ENCODE peak calls at places on chromosomes 2 and 18, in nine cellular contexts. N, X, T, I, P, W, M, F and R are unnamed samples.

GRCh38 chr2:109690822-109691541 is 76.8 kb downstream of the SOWAHC start:
- DNase-seq in N (no peak), F (no peak), M (no peak), P (no peak), I (peak), X (no peak), W (no peak), T (no peak), R (no peak)

GRCh38 chr2:190637331-190637734 is 11.6 kb upstream of the NAB1 start:
- DNase-seq in F (no peak), M (no peak), W (no peak), P (peak), X (no peak), N (peak), T (no peak), I (no peak), R (no peak)

GRCh38 chr2:174952607-174953006 is 52.6 kb downstream of the CHN1 start:
- DNase-seq in M (no peak), X (no peak), F (no peak), W (no peak), I (no peak), T (no peak), P (no peak), N (peak), R (no peak)

GRCh38 chr2:126811101-126811500 is 87.6 kb upstream of the TEX51 start:
- DNase-seq in W (no peak), T (no peak), P (no peak), M (no peak), X (no peak), N (peak), F (no peak), I (no peak), R (no peak)

GRCh38 chr18:45059695-45060094 is 379.0 kb downstream of the SETBP1 start:
- DNase-seq in M (no peak), N (peak), F (no peak), P (peak), W (no peak), I (no peak), X (peak), T (no peak), R (no peak)

GRCh38 chr2:16336916-16337315 is 328.7 kb downstream of the CYRIA start:
- DNase-seq in N (no peak), W (no peak), I (no peak), X (no peak), M (no peak), P (no peak), T (no peak), F (no peak), R (no peak)

GRCh38 chr2:216775043-216775453 is 79.7 kb upstream of the IGFBP5 start:
- DNase-seq in P (peak), F (peak), N (peak), M (no peak), X (peak), T (peak), I (no peak), W (peak), R (no peak)

GRCh38 chr2:96869281-96869823 is 528 bp downstream of the SEMA4C start:
- DNase-seq in F (peak), P (peak), N (peak), I (peak), M (no peak), T (peak), X (no peak), W (peak), R (no peak)

GRCh38 chr18:33210575-33211189 is 229.8 kb downstream of the CCDC178 start:
- DNase-seq in T (no peak), W (no peak), M (no peak), P (peak), I (no peak), X (no peak), F (no peak), N (peak), R (peak)

GRCh38 chr2:180231015-180231414 is 223.9 kb upstream of the CWC22 start:
- DNase-seq in P (peak), W (no peak), X (no peak), F (no peak), N (no peak), I (no peak), T (no peak), M (no peak), R (no peak)

GRCh38 chr2:143264851-143265250 is 135.6 kb downstream of the ARHGAP15 start:
- DNase-seq in T (no peak), I (no peak), X (peak), F (no peak), P (peak), W (no peak), M (no peak), N (no peak), R (no peak)

GRCh38 chr2:189362283-189362682 is 79.0 kb upstream of the WDR75 start:
- DNase-seq in P (peak), X (no peak), W (no peak), N (no peak), I (no peak), F (no peak), T (no peak), M (no peak), R (no peak)

GRCh38 chr2:152047826-152048476 is 50.9 kb downstream of the CACNB4 start:
- DNase-seq in I (no peak), W (no peak), T (no peak), N (peak), P (no peak), X (no peak), F (no peak), M (no peak), R (peak)

GRCh38 chr2:11940121-11940743 is 193.8 kb downstream of the LPIN1 start:
- DNase-seq in I (no peak), T (no peak), F (no peak), M (no peak), P (no peak), X (no peak), W (no peak), N (no peak), R (no peak)

GRCh38 chr2:109318150-109318948 is 189.3 kb downstream of the SH3RF3 start:
- DNase-seq in T (peak), X (peak), P (peak), F (peak), I (peak), M (no peak), W (no peak), N (no peak), R (no peak)

GRCh38 chr2:43818761-43819160 is 19.9 kb downstream of the ABCG5 start:
- DNase-seq in W (peak), X (no peak), P (peak), I (peak), T (peak), F (no peak), N (peak), M (no peak), R (peak)

GRCh38 chr18:50944245-50944917 is 23.5 kb upstream of the ELAC1 start:
- DNase-seq in I (no peak), F (no peak), N (peak), X (no peak), P (peak), W (no peak), T (no peak), M (no peak), R (no peak)

GRCh38 chr2:159795781-159796667 is 2.0 kb downstream of the CD302 start:
- DNase-seq in M (no peak), W (no peak), T (no peak), X (no peak), F (no peak), I (no peak), P (no peak), N (peak), R (no peak)

GRCh38 chr2:55115795-55116597 is 65.7 kb upstream of the RTN4 start:
- DNase-seq in M (no peak), I (no peak), N (peak), W (peak), X (no peak), P (peak), F (no peak), T (no peak), R (no peak)

GRCh38 chr2:112138143-112139032 is at the start of gene FBLN7:
- DNase-seq in M (no peak), F (no peak), P (peak), W (no peak), X (no peak), I (no peak), N (no peak), T (peak), R (no peak)

GRCh38 chr2:33442528-33443069 is 33.9 kb upstream of the RASGRP3 start:
- DNase-seq in F (no peak), M (no peak), I (no peak), P (peak), T (no peak), N (no peak), X (no peak), W (no peak), R (no peak)

GRCh38 chr2:129490666-129491065 is 488.8 kb upstream of the RAB6C start:
- DNase-seq in X (no peak), W (no peak), P (peak), N (no peak), I (no peak), M (no peak), F (no peak), T (no peak), R (no peak)

GRCh38 chr18:48948112-48949050 is 2.4 kb downstream of the SMAD7 start:
- DNase-seq in M (no peak), P (peak), I (peak), X (no peak), T (no peak), F (peak), W (no peak), N (peak), R (peak)

GRCh38 chr18:79452190-79452990 is 56.7 kb downstream of the NFATC1 start:
- DNase-seq in N (no peak), X (no peak), W (no peak), P (peak), T (no peak), F (no peak), M (no peak), I (no peak), R (no peak)

GRCh38 chr2:6384341-6384740 is 481.4 kb downstream of the CMPK2 start:
- DNase-seq in N (no peak), I (no peak), T (no peak), M (no peak), F (no peak), W (no peak), X (no peak), P (no peak), R (no peak)

GRCh38 chr18:50469380-50469781 is 90.5 kb upstream of the MAPK4 start:
- DNase-seq in I (no peak), W (no peak), M (no peak), X (no peak), N (no peak), F (peak), P (no peak), T (no peak), R (no peak)

GRCh38 chr18:35971661-35972196 is 750 bp upstream of the RMP24 start:
- DNase-seq in X (no peak), W (no peak), N (no peak), I (no peak), P (no peak), F (no peak), M (no peak), T (no peak), R (no peak)

GRCh38 chr2:203225423-203226039 is 13.3 kb upstream of the CYP20A1 start:
- DNase-seq in P (peak), W (peak), M (no peak), N (peak), T (no peak), F (no peak), X (no peak), I (no peak), R (peak)

GRCh38 chr18:74990563-74991081 is 218.3 kb downstream of the PTGR3 start:
- DNase-seq in I (no peak), F (no peak), M (no peak), W (no peak), N (peak), X (no peak), T (no peak), P (peak), R (no peak)

GRCh38 chr2:71477231-71477681 is 23.9 kb downstream of the DYSF start:
- DNase-seq in P (no peak), N (peak), W (no peak), X (no peak), F (no peak), M (no peak), I (no peak), T (no peak), R (no peak)

GRCh38 chr18:30944773-30945172 is 97.8 kb downstream of the DSC3 start:
- DNase-seq in N (no peak), F (no peak), X (no peak), M (no peak), T (no peak), I (no peak), P (no peak), W (no peak), R (no peak)

GRCh38 chr2:168482245-168482644 is 26.2 kb downstream of the CERS6 start:
- DNase-seq in P (no peak), W (no peak), X (no peak), I (no peak), F (no peak), T (no peak), N (no peak), M (no peak), R (no peak)

GRCh38 chr18:70523798-70524182 is 234.9 kb downstream of the SOCS6 start:
- DNase-seq in W (no peak), N (no peak), M (no peak), F (no peak), X (no peak), P (no peak), I (no peak), T (no peak), R (no peak)

GRCh38 chr2:17851731-17852585 is 26.5 kb upstream of the KCNS3 start:
- DNase-seq in P (peak), I (peak), N (peak), X (peak), F (no peak), T (no peak), W (peak), M (no peak), R (peak)

GRCh38 chr18:6370886-6371635 is 43.6 kb downstream of the L3MBTL4 start:
- DNase-seq in P (no peak), I (peak), F (no peak), W (no peak), T (no peak), M (no peak), N (no peak), X (no peak), R (no peak)

GRCh38 chr18:68766433-68766832 is 31.4 kb upstream of the CCDC102B start:
- DNase-seq in M (no peak), F (no peak), W (no peak), N (no peak), X (no peak), T (no peak), I (no peak), P (no peak), R (no peak)

GRCh38 chr2:128362889-128363228 is 44.2 kb upstream of the HS6ST1 start:
- DNase-seq in T (no peak), W (no peak), P (peak), I (no peak), M (no peak), N (no peak), F (peak), X (peak), R (no peak)

DNA sequence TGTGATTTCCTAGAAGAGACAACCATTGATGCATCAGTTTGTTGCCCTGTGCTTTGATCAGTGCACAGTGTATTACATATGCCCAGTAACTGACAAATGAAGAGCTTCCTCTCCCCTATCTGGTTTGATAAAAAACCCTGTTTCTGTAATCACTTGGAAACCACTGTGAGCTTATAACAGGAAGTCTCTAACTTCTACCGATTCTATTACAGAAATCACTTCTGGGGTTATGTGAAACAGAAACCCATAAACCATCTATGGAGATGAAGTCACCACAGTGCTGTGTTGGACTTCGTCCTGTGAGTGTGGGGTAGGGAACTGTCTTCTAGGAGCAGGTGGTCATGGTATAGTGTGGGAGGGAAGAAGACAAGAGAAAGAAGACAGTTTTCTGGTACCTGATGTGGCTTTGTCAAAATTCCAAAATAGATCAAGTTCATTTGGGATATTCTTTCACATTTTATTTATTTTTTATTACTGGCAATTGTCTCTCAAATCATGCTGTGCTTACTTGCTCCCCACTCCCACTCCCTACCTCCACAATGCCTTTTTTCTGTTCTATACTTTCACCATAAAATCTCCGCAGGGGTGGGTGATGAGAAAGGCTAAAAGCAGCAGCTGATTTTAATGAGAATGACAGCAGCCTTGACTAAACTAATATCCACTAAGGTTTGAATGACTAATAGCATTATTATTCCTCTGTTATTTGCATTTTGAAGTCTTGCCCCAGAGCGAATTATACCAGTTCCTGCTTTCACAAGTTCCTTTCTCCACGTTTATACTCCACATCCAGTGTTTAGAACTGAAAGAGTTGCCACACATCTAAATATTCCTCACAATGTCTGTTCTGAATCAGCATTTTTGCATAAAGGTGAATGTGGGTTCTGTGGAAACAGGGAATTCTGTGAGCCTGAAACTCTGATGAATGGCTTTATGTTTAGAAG is 41.7 kb upstream of the RND3 start:
- DNase-seq in I (no peak), T (no peak), F (no peak), N (no peak), X (no peak), M (peak), W (no peak), P (peak), R (peak)
- H3K4me3 ChIP-seq in I (no peak), T (no peak), F (no peak), N (no peak), X (peak), M (no peak), W (no peak), P (no peak), R (no peak)

GRCh38 chr2:31674446-31674845 is 93.7 kb upstream of the SRD5A2 start:
- DNase-seq in F (no peak), N (no peak), T (no peak), M (no peak), X (no peak), P (no peak), I (no peak), W (no peak), R (no peak)

DNA sequence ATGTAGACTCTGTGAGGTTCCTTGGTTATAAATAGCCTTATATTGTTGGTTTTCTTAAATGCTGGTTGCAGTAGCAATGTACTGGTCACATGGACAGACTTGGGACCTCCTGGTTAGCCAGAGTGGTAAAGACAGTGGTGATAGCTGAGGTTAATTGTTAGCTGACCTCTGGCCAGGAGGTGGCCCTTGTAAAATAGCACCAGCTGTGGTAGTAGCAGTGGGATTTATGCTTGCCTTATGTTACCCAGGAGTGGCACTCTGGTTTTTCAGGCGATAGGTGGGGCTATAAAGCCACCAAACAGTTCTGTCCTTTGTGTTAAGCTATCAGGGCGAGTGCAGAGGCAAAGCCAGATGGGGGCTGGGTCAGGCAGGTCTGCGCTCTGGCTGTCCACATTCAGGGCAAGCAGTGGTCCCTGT is 94.8 kb upstream of the SRD5A2 start:
- DNase-seq in N (peak), X (no peak), T (no peak), F (no peak), P (no peak), W (peak), I (no peak), M (no peak), R (peak)
- TF ChIP-seq CTCF in N (peak), X (no peak), T (no peak), F (no peak), P (no peak), W (peak), I (no peak), M (peak), R (peak)

DNA sequence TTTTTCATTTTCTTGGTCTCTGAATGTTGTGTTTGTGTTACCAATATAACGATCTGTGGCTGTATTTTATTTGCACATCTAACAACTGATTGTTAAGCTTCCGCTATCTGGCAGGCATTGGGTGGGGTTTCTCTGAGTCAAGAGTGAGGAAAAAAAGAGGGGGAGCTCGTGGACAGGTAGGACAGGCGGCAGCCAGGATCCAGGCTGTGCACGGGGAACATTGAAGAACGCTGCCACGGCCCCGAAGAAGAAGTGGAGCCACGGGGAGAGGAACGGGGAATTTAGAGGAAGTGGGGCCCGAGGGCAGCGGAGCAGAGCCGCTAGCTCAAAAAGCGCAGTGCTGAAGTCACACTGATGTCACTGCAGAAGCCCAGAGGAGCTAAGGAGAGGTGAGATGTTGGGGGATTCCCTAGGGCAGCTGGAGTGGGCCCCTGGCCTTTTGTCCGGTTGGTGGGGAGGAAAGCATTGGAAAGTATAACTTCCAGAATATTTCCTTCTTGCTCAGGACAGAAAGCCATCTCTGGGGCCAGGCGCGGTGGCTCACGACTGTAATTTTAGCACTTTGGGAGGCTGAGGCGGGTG is 20.9 kb upstream of the DNMT3A start:
- DNase-seq in W (no peak), I (peak), M (peak), N (peak), F (no peak), T (no peak), X (no peak), P (no peak), R (peak)
- H3K4me3 ChIP-seq in W (no peak), I (peak), M (peak), N (peak), F (peak), T (peak), X (peak), P (no peak), R (peak)

GRCh38 chr2:172095905-172096660 is 6.6 kb downstream of the DLX2 start:
- DNase-seq in X (no peak), F (no peak), N (no peak), T (no peak), P (no peak), W (no peak), M (no peak), I (no peak), R (no peak)
- TF ChIP-seq CTCF in X (peak), F (no peak), N (peak), T (no peak), P (peak), W (no peak), M (peak), I (no peak), R (peak)

GRCh38 chr2:18998492-18998891 is 359.9 kb downstream of the OSR1 start:
- DNase-seq in N (no peak), T (no peak), F (no peak), P (no peak), W (no peak), I (no peak), X (no peak), M (no peak), R (no peak)

GRCh38 chr2:18999198-18999597 is 359.2 kb downstream of the OSR1 start:
- DNase-seq in T (no peak), W (no peak), P (no peak), M (no peak), I (no peak), F (no peak), X (no peak), N (no peak), R (no peak)

GRCh38 chr2:19009510-19009909 is 348.9 kb downstream of the OSR1 start:
- DNase-seq in P (no peak), I (no peak), F (no peak), M (no peak), N (no peak), X (no peak), T (no peak), W (no peak), R (no peak)

GRCh38 chr2:19003554-19003953 is 354.9 kb downstream of the OSR1 start:
- DNase-seq in I (no peak), T (no peak), X (no peak), F (no peak), N (no peak), M (no peak), W (no peak), P (no peak), R (no peak)
- H3K4me3 ChIP-seq in I (no peak), T (no peak), X (no peak), F (no peak), N (no peak), M (no peak), W (no peak), P (no peak), R (no peak)